ENCODE peak calls at places on chromosome 16, in nine cellular contexts. W is natural killer cell, T is upper lobe of right lung, K is AG10803, O is IMR-90, G is lower leg skin, Z is GM13976, A is right lobe of liver, P is fibroblast of pulmonary artery. M is an unnamed sample.

GRCh38 chr16:67979955-67980678 is at the start of gene DPEP3:
- DNase-seq in G (no peak), P (no peak), O (no peak), K (no peak), T (no peak), W (no peak), Z (no peak), A (no peak), M (no peak)

GRCh38 chr16:17828012-17828411 is 357.3 kb upstream of the XYLT1 start:
- DNase-seq in T (no peak), Z (no peak), P (peak; percentile 17), K (peak; percentile 88), O (peak; percentile 90), A (no peak), G (no peak), W (no peak), M (no peak)

GRCh38 chr16:84641643-84642358 is 6.5 kb upstream of the KLHL36 start:
- DNase-seq in O (no peak), G (no peak), A (no peak), K (no peak), P (no peak), T (no peak), Z (no peak), W (no peak), M (no peak)

GRCh38 chr16:50395763-50396710 is 27.2 kb upstream of the BRD7 start:
- DNase-seq in G (peak; percentile 54), W (no peak), Z (no peak), T (no peak), P (no peak), K (no peak), O (no peak), A (no peak), M (no peak)

GRCh38 chr16:27495191-27495590 is 54.5 kb downstream of the GTF3C1 start:
- DNase-seq in T (no peak), A (no peak), W (no peak), Z (no peak), O (peak; percentile 85), K (peak; percentile 80), P (peak; percentile 73), G (no peak), M (no peak)

GRCh38 chr16:8572919-8573724 is 17.2 kb downstream of the TMEM114 start:
- DNase-seq in W (no peak), K (peak; percentile 57), A (no peak), O (peak; percentile 37), P (peak; percentile 65), Z (peak; percentile 39), G (peak; percentile 78), T (no peak), M (no peak)

GRCh38 chr16:49473131-49473530 is 99.5 kb downstream of the C16orf78 start:
- DNase-seq in Z (no peak), A (peak; percentile 15), W (no peak), P (no peak), K (no peak), T (peak; percentile 19), G (no peak), O (no peak), M (no peak)

GRCh38 chr16:81723098-81723723 is 55.9 kb upstream of the PLCG2 start:
- DNase-seq in P (peak; percentile 90), O (peak; percentile 80), A (no peak), T (no peak), W (no peak), G (no peak), Z (peak; percentile 72), K (peak; percentile 79), M (peak; percentile 71)

GRCh38 chr16:50229149-50229726 is 37.1 kb upstream of the ADCY7 start:
- DNase-seq in O (no peak), K (no peak), T (no peak), W (no peak), Z (no peak), A (no peak), P (no peak), G (no peak), M (no peak)

GRCh38 chr16:27721548-27722265 is 171.8 kb downstream of the KATNIP start:
- DNase-seq in K (peak; percentile 97), G (peak; percentile 93), O (peak; percentile 78), W (no peak), Z (no peak), T (peak; percentile 57), P (peak; percentile 97), A (no peak), M (no peak)

GRCh38 chr16:74304164-74304834 is 7.7 kb downstream of the PSMD7 start:
- DNase-seq in K (no peak), W (no peak), A (no peak), Z (no peak), O (no peak), G (no peak), P (peak; percentile 29), T (no peak), M (no peak)
- TF ChIP-seq CTCF in K (peak; percentile 41), W (no peak), A (no peak), Z (peak; percentile 22), O (peak; percentile 26), G (no peak), P (peak; percentile 45), T (peak; percentile 26), M (peak; percentile 38)

DNA sequence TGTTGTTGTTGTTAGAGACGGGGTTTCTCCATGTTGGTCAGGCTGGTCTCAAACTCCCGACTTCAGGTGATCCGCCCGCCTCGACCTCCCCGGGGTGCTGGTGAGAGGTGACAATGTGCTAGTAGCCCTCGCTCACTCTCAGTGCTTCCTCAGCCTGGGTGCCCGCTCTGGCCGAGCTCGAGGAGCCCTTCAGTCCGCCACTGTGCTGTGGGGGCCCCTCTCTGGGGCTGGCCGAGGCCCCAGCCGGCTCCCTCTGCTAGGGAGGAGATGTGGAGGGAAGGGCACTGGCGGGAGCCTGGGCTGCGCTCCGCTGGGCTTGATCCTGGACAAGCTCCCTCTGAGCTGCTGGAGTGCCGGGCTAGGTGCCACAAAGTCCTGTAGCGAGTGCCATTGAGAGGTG is 21.7 kb upstream of the RBL2 start:
- DNase-seq in W (no peak), A (no peak), O (no peak), Z (no peak), K (no peak), T (no peak), G (no peak), P (no peak), M (no peak)
- TF ChIP-seq CTCF in W (no peak), A (no peak), O (no peak), Z (no peak), K (no peak), T (no peak), G (no peak), P (no peak), M (no peak)

DNA sequence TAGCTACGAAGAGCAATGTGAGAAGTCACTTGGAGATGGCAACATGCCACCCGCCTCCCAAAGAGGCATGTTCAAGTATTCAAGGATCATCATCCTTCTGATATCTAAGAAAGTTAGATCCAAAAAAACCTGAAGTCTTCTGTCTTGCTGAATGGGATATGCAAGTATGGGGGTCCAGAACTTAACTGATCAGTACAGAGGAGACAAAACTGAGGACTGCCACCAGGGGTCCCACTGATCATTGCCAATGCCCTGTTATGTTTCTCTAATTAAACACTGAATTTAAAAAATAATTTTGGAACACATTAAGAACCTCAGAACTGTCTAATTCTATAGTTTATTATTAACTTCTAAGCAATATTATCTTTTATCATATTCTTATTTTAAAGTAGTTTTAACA is 99.7 kb downstream of the CDH8 start:
- DNase-seq in T (no peak), A (no peak), O (no peak), G (no peak), W (no peak), Z (no peak), P (no peak), K (no peak), M (no peak)
- TF ChIP-seq CTCF in T (no peak), A (no peak), O (no peak), G (no peak), W (no peak), Z (no peak), P (no peak), K (peak; percentile 7), M (peak; percentile 18)

DNA sequence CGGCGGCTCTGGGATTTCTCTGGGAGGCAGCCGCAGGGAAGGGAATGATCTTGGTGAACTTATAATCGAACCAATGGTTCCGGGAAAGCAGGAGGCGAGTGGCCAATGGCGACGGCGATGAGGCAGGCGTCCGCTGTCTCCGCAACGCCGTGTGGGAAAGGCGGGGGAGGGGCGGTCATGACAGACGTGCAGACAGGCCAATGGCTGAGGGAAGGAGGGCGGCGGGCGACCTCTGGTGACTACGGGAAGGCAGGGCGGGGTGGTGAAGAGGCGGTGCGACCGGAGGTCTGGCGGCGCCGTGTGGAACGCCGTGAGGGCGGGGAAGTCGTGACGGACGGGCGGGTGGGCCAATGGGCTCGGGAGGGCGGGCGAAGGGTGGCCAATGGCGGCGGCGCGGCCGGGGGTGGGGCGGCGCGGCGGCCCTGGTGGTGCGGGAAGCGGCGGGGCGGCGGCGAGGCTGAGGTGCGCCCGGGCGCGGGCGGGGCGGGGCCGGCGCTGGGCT is at the start of gene RAB40C:
- DNase-seq in K (peak; percentile 98), G (peak; percentile 100), W (peak; percentile 97), T (peak; percentile 100), P (peak; percentile 99), O (peak; percentile 97), A (peak; percentile 99), Z (peak; percentile 99), M (peak; percentile 100)
- TF ChIP-seq CTCF in K (no peak), G (no peak), W (no peak), T (peak; percentile 25), P (no peak), O (peak; percentile 29), A (no peak), Z (no peak), M (peak; percentile 18)

GRCh38 chr16:25707982-25708583 is 16.3 kb downstream of the HS3ST4 start:
- DNase-seq in W (no peak), T (no peak), A (no peak), K (no peak), G (no peak), Z (peak; percentile 41), P (peak; percentile 3), O (no peak), M (peak; percentile 39)
- TF ChIP-seq CTCF in W (no peak), T (peak; percentile 29), A (peak; percentile 33), K (peak; percentile 15), G (no peak), Z (peak; percentile 33), P (peak; percentile 9), O (peak; percentile 29), M (peak; percentile 58)

GRCh38 chr16:13672196-13672595 is 247.8 kb upstream of the ERCC4 start:
- DNase-seq in K (no peak), P (no peak), G (no peak), T (no peak), A (no peak), W (no peak), Z (no peak), O (no peak), M (no peak)
- TF ChIP-seq CTCF in K (no peak), P (no peak), G (no peak), T (no peak), A (no peak), W (no peak), Z (no peak), O (no peak), M (no peak)

GRCh38 chr16:5058476-5058875 is 7.3 kb downstream of the C16orf89 start:
- DNase-seq in P (peak; percentile 38), Z (no peak), A (no peak), W (no peak), O (no peak), K (no peak), T (no peak), G (no peak), M (no peak)
- TF ChIP-seq CTCF in P (peak; percentile 40), Z (no peak), A (no peak), W (no peak), O (peak; percentile 23), K (peak; percentile 24), T (no peak), G (no peak), M (no peak)

M was measured in GM13977.